ENCODE peak calls at places on chromosomes 6 and 20, in four cellular contexts. U is CD8-positive, alpha-beta memory T cell; A is cardiac muscle cell; D is aorta. C is an unnamed sample. For H3K36me3 and H3K27me3, the result is how much of the 10 kb centered on the place peaks cover.

GRCh38 chr6:166046232-166046631 is 121.4 kb downstream of the TBXT start:
- DNase-seq in U (no peak), A (no peak), D (no peak), C (peak)

GRCh38 chr20:50354690-50355592 is 155.2 kb upstream of the PTPN1 start:
- DNase-seq in U (no peak), A (no peak), D (peak), C (no peak)

GRCh38 chr20:33301192-33301930 is 18.3 kb downstream of the BPIFB1 start:
- DNase-seq in U (no peak), A (no peak), D (no peak), C (no peak)

GRCh38 chr20:19683168-19683567 is 74.9 kb upstream of the RIN2 start:
- DNase-seq in U (no peak), A (peak), D (no peak), C (no peak)

GRCh38 chr6:78917788-78918187 is 50.4 kb downstream of the IRAK1BP1 start:
- DNase-seq in U (no peak), A (no peak), D (no peak), C (no peak)

GRCh38 chr6:51467231-51467952 is 620.0 kb downstream of the PKHD1 start:
- DNase-seq in U (no peak), A (no peak), D (no peak), C (peak)

GRCh38 chr6:107330190-107330589 is 129.2 kb downstream of the PDSS2 start:
- DNase-seq in U (no peak), A (no peak), D (no peak), C (no peak)

GRCh38 chr20:10769700-10770099 is 95.9 kb upstream of the JAG1 start:
- DNase-seq in U (no peak), A (no peak), D (no peak), C (peak)

GRCh38 chr6:111950661-111951426 is 77.6 kb upstream of the FYN start:
- DNase-seq in U (no peak), A (no peak), D (peak), C (no peak)

GRCh38 chr20:25360631-25361286 is 29.9 kb downstream of the ABHD12 start:
- DNase-seq in U (no peak), A (no peak), D (no peak), C (no peak)

GRCh38 chr6:8170245-8170644 is 67.9 kb upstream of the EEF1E1 start:
- DNase-seq in U (no peak), A (no peak), D (no peak), C (no peak)

GRCh38 chr6:157607317-157608109 is 215.5 kb upstream of the SNX9 start:
- DNase-seq in U (no peak), A (no peak), D (no peak), C (no peak)

GRCh38 chr6:163828038-163828790 is 413.7 kb downstream of the QKI start:
- DNase-seq in U (no peak), A (no peak), D (peak), C (no peak)

GRCh38 chr6:158825951-158826306 is 6.8 kb upstream of the EZR start:
- DNase-seq in U (no peak), A (peak), D (no peak), C (no peak)

GRCh38 chr6:150088481-150089154 is 19.7 kb upstream of the ULBP3 start:
- DNase-seq in U (no peak), A (no peak), D (no peak), C (no peak)

GRCh38 chr6:2558098-2558770 is 192.5 kb downstream of the MYLK4 start:
- DNase-seq in U (no peak), A (no peak), D (no peak), C (no peak)
- H3K36me3 ChIP-seq in U (under half), A (under half), D (under half), C (under half)

GRCh38 chr20:35883341-35883777 is 70.9 kb downstream of the SCAND1 start:
- DNase-seq in U (no peak), A (no peak), D (no peak), C (no peak)

GRCh38 chr20:35885212-35885611 is 69.1 kb downstream of the SCAND1 start:
- DNase-seq in U (no peak), A (no peak), D (no peak), C (no peak)

GRCh38 chr20:35884541-35884865 is 69.8 kb downstream of the SCAND1 start:
- DNase-seq in U (no peak), A (no peak), D (no peak), C (no peak)

GRCh38 chr20:35881676-35882075 is 72.6 kb downstream of the SCAND1 start:
- DNase-seq in U (no peak), A (no peak), D (no peak), C (no peak)

GRCh38 chr20:35883778-35884540 is 70.3 kb downstream of the SCAND1 start:
- DNase-seq in U (peak), A (peak), D (peak), C (peak)
- H3K4me3 ChIP-seq in U (no peak), A (no peak), D (no peak), C (no peak)

DNA sequence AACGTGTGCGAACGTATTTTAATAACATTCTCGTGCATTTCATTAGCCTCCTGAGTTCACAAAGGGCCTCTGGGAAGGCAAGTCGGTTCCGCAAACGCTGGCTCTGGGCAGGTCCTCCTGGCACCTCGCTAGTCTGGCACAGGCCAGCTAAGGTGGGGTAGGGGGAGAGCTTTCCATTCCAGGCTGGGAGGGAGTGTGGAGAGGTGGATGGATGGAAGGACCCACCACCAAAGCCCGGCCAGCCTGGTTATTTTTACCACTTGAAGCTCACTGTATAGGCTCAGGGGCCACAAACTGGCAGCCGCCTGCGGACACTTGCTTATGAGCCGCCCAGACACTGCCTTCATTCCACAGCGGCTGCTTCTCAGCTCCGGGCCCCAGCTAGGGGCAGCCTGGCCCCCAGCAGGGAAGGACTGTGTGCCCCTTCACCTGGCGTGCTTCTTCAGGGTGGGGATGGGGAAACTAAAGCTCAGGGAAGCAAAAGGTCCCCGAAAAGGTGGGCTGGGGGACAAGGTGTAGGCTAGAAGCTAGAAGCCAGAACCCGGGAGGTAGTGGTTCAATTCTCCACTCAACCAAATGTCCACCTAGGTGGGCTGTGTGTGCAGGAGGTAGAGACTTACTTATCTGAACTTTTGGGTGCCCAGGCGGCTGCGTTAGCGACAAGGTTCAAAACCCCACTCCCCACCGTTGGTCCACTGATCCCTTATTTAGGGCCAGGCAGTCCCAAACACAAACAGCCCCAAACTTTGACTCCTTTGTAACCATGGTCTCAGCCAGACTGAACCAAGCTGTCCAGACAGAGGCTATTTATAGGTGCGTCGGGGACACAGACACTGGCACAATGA is 1.7 kb downstream of the PMEPA1 start:
- DNase-seq in U (no peak), A (peak), D (no peak), C (no peak)
- H3K27me3 ChIP-seq in U (under half), A (under half), D (under half), C (under half)

DNA sequence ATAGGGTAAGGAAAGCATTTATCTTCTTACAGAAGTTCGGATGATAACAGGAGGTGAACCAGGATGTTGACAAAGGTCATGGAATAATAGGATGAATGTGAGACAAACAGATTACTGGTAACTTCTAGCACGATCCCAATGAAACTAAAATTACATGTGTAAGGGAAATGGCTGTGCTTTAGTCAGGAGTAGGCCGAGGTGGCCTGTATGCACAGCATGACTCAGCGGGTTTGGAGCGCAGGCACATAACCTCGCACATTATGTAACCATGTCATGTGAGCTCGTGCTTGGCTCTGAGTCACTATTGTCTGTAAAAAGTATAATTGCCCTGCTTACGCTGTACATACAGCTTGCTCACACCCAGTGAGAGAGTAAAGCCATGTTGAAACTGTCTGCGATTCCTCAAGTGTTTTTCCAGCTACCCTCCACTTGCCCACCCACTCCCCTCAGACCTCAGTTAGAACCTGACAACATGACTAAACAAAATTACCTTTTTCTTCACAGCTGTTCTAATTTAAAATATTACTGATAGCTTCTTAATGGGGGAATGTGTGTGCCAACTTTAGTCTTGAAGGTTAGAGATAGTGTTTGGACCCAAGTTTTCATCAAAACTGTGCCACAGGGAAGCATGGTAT is 8.2 kb downstream of the CYB5R4 start:
- DNase-seq in U (no peak), A (no peak), D (no peak), C (peak)
- H3K36me3 ChIP-seq in U (under half), A (under half), D (under half), C (under half)